ENCODE peak calls at places on chromosomes 6 and 20, in four cellular contexts. C is right atrium auricular region; I is ascending aorta; Q is CD8-positive, alpha-beta T cell. V is an unnamed sample. For H3K9me3, the result is how much of the 10 kb centered on the place peaks cover.

GRCh38 chr6:144434308-144434990 is 149.3 kb downstream of the UTRN start:
- DNase-seq in C (no peak), I (no peak), Q (no peak), V (peak)

GRCh38 chr6:116265081-116265829 is 11.4 kb upstream of the TSPYL4 start:
- DNase-seq in C (no peak), I (no peak), Q (no peak), V (no peak)

GRCh38 chr6:170445487-170445886 is 107.6 kb downstream of the PSMB1 start:
- DNase-seq in C (no peak), I (no peak), Q (no peak), V (no peak)

GRCh38 chr6:170093658-170094596 is 197.0 kb downstream of the DLL1 start:
- DNase-seq in C (peak), I (no peak), Q (no peak), V (no peak)

GRCh38 chr6:29631860-29632731 is 887 bp downstream of the GABBR1 start:
- DNase-seq in C (no peak), I (no peak), Q (peak), V (peak)

GRCh38 chr6:142444800-142445405 is 143.1 kb downstream of the ADGRG6 start:
- DNase-seq in C (no peak), I (no peak), Q (no peak), V (no peak)

GRCh38 chr20:19964289-19965263 is 52.6 kb upstream of the NAA20 start:
- DNase-seq in C (peak), I (no peak), Q (no peak), V (peak)

GRCh38 chr6:151101811-151102694 is 137.7 kb upstream of the AKAP12 start:
- DNase-seq in C (no peak), I (no peak), Q (no peak), V (peak)

GRCh38 chr6:166655713-166656265 is 28.7 kb upstream of the RPS6KA2 start:
- DNase-seq in C (no peak), I (no peak), Q (no peak), V (no peak)

GRCh38 chr6:45832063-45832462 is 183.6 kb downstream of the CLIC5 start:
- DNase-seq in C (no peak), I (no peak), Q (no peak), V (no peak)

GRCh38 chr6:163311830-163312229 is 102.7 kb upstream of the QKI start:
- DNase-seq in C (no peak), I (no peak), Q (no peak), V (peak)

GRCh38 chr6:138454976-138455706 is 44.2 kb downstream of the NHSL1 start:
- DNase-seq in C (no peak), I (no peak), Q (peak), V (peak)

GRCh38 chr6:45655630-45656422 is 278.1 kb upstream of the SUPT3H start:
- DNase-seq in C (no peak), I (no peak), Q (no peak), V (peak)

GRCh38 chr20:14526891-14527290 is 189.5 kb upstream of the FLRT3 start:
- DNase-seq in C (no peak), I (no peak), Q (no peak), V (no peak)

GRCh38 chr20:25032478-25033183 is 25.3 kb downstream of the ACSS1 start:
- DNase-seq in C (peak), I (no peak), Q (no peak), V (no peak)

GRCh38 chr20:13865825-13866351 is 81.1 kb downstream of the NDUFAF5 start:
- DNase-seq in C (no peak), I (no peak), Q (no peak), V (no peak)

GRCh38 chr20:48175261-48175660 is 390.0 kb upstream of the SULF2 start:
- DNase-seq in C (no peak), I (no peak), Q (no peak), V (no peak)

GRCh38 chr6:70338775-70339174 is 35.9 kb upstream of the COL9A1 start:
- DNase-seq in C (no peak), I (no peak), Q (no peak), V (no peak)

GRCh38 chr6:121826156-121826810 is 390.8 kb downstream of the GJA1 start:
- DNase-seq in C (no peak), I (no peak), Q (no peak), V (peak)

GRCh38 chr6:105593805-105594231 is 190.9 kb upstream of the PREP start:
- DNase-seq in C (no peak), I (no peak), Q (no peak), V (no peak)

DNA sequence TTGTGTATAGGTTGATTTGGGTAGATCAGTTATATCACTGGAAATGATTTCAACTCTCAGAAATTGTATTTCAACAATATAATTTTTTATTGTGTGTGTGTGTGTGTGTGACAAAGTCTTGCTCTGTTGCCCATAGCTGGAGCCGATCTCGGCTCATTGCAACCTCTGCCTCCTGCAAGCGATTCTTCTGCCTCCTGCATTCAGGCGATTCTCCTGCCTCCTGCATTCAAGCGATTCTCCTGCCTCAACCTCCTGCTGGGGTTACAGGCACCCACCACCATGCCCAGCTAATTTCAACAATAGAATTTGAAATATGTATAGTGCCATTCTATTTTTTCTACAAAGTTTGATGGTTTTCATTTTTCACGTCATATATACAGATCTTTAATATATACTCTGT is 24.1 kb downstream of the AFDN start:
- DNase-seq in C (no peak), I (no peak), Q (no peak), V (no peak)
- H3K27ac ChIP-seq in C (no peak), I (no peak), Q (no peak), V (no peak)

DNA sequence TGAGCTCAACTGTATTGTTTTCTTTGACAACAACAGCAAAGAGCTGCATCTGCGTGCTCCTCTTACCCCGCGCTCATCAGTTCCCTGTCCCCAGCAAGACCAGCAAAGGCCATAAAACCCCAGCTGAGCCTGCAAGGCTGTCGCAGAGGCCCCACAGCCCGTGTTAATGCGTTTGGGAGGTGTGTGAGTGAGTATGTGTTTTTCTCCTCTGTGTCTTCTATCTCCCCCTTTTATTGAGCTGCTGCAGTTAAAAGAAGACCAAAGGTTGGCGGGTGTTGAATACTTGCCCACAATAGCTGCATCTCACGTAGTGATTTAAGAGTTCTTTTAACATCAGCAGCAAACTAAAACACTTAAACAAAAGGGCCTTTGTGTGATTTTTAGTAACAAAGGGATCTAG is 27.0 kb upstream of the CNKSR3 start:
- DNase-seq in C (no peak), I (no peak), Q (no peak), V (no peak)
- H3K9me3 ChIP-seq in C (under half), I (under half), Q (under half), V (under half)

GRCh38 chr6:132072831-132073230 is 121.7 kb upstream of the CCN2 start:
- DNase-seq in C (no peak), I (no peak), Q (no peak), V (no peak)
- H3K27ac ChIP-seq in C (no peak), I (no peak), Q (no peak), V (peak)

DNA sequence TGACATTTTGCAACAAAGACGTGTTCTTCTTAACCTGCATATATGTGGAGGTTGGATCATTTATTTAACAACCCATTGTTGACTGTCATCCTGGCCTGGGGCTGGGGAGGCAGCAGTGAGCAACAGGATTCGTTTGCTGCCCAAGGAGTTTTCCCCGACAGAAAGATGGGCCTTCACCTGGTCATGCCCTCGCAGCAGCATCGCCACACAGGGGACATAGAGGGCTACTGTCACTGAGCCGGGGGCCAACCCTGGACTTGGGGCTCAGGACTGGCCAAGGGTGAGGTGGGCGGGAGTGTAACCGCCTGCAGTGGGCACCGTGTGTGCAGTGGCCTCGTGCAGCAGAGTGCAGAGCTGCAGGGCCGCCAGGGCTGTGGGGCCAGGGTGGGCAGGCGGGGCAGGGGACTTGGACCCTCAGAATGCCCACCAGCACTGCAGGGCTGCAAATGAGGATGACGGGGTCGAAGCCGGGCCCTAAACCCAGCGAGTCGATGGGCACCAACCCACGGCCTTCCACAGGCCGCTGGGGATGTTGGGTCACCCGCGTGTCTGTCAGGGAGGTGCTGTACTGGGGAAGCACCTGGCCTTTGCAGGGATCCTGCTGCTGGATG is 11.8 kb downstream of the DUSP22 start:
- DNase-seq in C (no peak), I (no peak), Q (no peak), V (no peak)
- H3K9me3 ChIP-seq in C (under half), I (under half), Q (under half), V (under half)

GRCh38 chr20:37901667-37902503 is 1.0 kb upstream of the VSTM2L start:
- DNase-seq in C (no peak), I (no peak), Q (no peak), V (peak)

GRCh38 chr20:37901280-37901666 is 1.7 kb upstream of the VSTM2L start:
- DNase-seq in C (no peak), I (no peak), Q (no peak), V (no peak)

GRCh38 chr20:37898301-37899104 is 4.4 kb upstream of the VSTM2L start:
- DNase-seq in C (no peak), I (no peak), Q (no peak), V (no peak)

GRCh38 chr20:37897008-37897548 is 5.8 kb upstream of the VSTM2L start:
- DNase-seq in C (no peak), I (no peak), Q (no peak), V (no peak)

DNA sequence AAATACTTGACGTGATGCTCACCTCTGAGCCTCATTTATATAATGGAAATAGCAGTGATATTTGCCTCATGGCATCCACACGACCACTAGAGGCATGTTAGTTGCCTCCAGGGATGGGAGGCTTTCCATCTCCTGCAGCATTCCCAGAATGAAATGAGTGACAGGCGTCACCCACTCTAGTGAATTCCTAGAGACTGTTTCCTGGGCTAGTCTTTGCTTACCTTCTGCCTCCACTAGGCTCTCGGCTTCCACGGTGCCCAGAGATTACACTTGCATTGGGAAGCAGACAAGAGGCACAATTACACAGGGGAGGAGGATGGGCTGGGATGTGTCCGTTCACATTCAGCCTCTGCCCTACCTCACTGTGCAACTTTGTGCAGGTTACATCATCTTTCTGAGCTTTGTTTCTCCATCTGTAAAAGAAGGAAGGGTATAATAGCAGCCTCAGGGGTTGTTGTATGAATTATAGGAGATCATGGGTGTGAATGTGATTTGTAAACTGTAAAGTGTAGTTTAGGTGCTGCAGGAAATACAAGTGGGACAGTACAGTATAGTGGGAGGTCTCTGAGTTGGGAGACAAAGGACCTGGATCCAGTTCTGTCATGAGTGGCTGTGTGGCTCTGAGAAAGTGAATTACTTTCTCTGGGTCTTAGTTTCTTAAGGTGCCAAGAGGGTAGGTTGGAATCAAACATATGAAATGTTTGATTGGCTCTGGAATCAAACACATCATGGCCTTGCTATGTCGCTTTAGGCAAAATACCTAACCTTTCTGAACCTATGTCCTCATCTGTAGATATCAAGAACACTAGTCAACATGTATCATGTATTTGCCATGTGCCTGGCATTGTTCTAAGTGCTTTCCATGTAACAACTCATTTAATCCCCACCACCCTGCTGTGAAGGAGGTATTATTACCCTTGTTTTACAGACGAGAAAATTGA is 3.6 kb upstream of the VSTM2L start:
- DNase-seq in C (no peak), I (no peak), Q (no peak), V (no peak)
- H3K27ac ChIP-seq in C (no peak), I (no peak), Q (no peak), V (no peak)

GRCh38 chr20:15849131-15849685 is 724.0 kb downstream of the KIF16B start:
- DNase-seq in C (no peak), I (no peak), Q (no peak), V (no peak)

GRCh38 chr20:15847415-15847814 is 725.8 kb downstream of the KIF16B start:
- DNase-seq in C (no peak), I (no peak), Q (no peak), V (no peak)

GRCh38 chr20:15846446-15846845 is 726.8 kb downstream of the KIF16B start:
- DNase-seq in C (no peak), I (no peak), Q (no peak), V (no peak)

GRCh38 chr20:15851576-15852075 is 721.6 kb downstream of the KIF16B start:
- DNase-seq in C (no peak), I (no peak), Q (no peak), V (no peak)

GRCh38 chr20:15848126-15848525 is 725.1 kb downstream of the KIF16B start:
- DNase-seq in C (no peak), I (no peak), Q (no peak), V (no peak)
- H3K9me3 ChIP-seq in C (under half), I (under half), Q (under half), V (under half)

GRCh38 chr6:20148433-20148832 is 63.8 kb downstream of the MBOAT1 start:
- DNase-seq in C (no peak), I (no peak), Q (no peak), V (no peak)
- H3K27ac ChIP-seq in C (no peak), I (no peak), Q (no peak), V (no peak)

V was measured in endothelial cell of umbilical vein.